ENCODE peak calls at places on chromosome 5, in six cellular contexts. K is endothelial cell, W is heart right ventricle, X is GM10248, R is omental fat pad, T is right atrium auricular region. B is an unnamed sample.
A peak's percentile ranks its signal among the peaks of the same experiment; 100 is the strongest.

GRCh38 chr5:98424681-98425454 is 348.6 kb upstream of the RGMB start:
- DNase-seq in K (no peak), R (no peak), T (no peak), X (no peak), W (peak; percentile 16), B (no peak)

GRCh38 chr5:88743231-88743879 is 139.6 kb downstream of the MEF2C start:
- DNase-seq in R (no peak), X (no peak), K (no peak), T (no peak), W (no peak), B (no peak)

GRCh38 chr5:88952344-88952743 is 69.4 kb upstream of the MEF2C start:
- DNase-seq in K (no peak), X (no peak), R (no peak), T (no peak), W (no peak), B (no peak)

GRCh38 chr5:169384661-169385060 is 83.7 kb upstream of the SLIT3 start:
- DNase-seq in X (no peak), T (no peak), W (no peak), R (no peak), K (no peak), B (no peak)

GRCh38 chr5:135332519-135333150 is 66.4 kb downstream of the MACROH2A1 start:
- DNase-seq in X (peak; percentile 70), T (no peak), R (no peak), K (no peak), W (no peak), B (peak; percentile 85)

GRCh38 chr5:176133289-176133870 is 104.8 kb upstream of the SIMC1 start:
- DNase-seq in R (no peak), W (no peak), X (no peak), K (no peak), T (no peak), B (no peak)

GRCh38 chr5:40406426-40407211 is 273.1 kb upstream of the PTGER4 start:
- DNase-seq in R (no peak), T (no peak), W (peak; percentile 6), K (no peak), X (no peak), B (no peak)

GRCh38 chr5:175415303-175415702 is 28.7 kb downstream of the DRD1 start:
- DNase-seq in K (no peak), T (no peak), W (no peak), R (no peak), X (no peak), B (no peak)

GRCh38 chr5:132384506-132384905 is 15.0 kb downstream of the SLC22A5 start:
- DNase-seq in X (no peak), W (no peak), T (no peak), K (no peak), R (no peak), B (no peak)

GRCh38 chr5:14753947-14754346 is 89.4 kb downstream of the OTULIN start:
- DNase-seq in R (no peak), X (no peak), K (no peak), W (peak; percentile 33), T (no peak), B (no peak)

GRCh38 chr5:116137544-116138378 is 52.9 kb downstream of the COMMD10 start:
- DNase-seq in R (no peak), W (peak; percentile 10), K (peak; percentile 9), X (peak; percentile 22), T (no peak), B (no peak)

GRCh38 chr5:164597293-164597900 is 1092.0 kb downstream of the MAT2B start:
- DNase-seq in X (peak; percentile 17), R (no peak), K (peak; percentile 18), W (no peak), T (no peak), B (no peak)

GRCh38 chr5:136079195-136079985 is 50.6 kb downstream of the TGFBI start:
- DNase-seq in T (no peak), R (no peak), K (peak; percentile 41), W (no peak), X (no peak), B (peak; percentile 57)

GRCh38 chr5:53476531-53477480 is 3.6 kb upstream of the FST start:
- DNase-seq in X (no peak), K (no peak), R (no peak), W (no peak), T (no peak), B (no peak)

GRCh38 chr5:148729182-148729581 is 74.9 kb upstream of the HTR4 start:
- DNase-seq in W (no peak), X (no peak), R (no peak), K (no peak), T (no peak), B (no peak)
- TF ChIP-seq CTCF in W (peak; percentile 31), X (no peak), R (no peak), K (no peak), T (peak; percentile 24), B (no peak)

DNA sequence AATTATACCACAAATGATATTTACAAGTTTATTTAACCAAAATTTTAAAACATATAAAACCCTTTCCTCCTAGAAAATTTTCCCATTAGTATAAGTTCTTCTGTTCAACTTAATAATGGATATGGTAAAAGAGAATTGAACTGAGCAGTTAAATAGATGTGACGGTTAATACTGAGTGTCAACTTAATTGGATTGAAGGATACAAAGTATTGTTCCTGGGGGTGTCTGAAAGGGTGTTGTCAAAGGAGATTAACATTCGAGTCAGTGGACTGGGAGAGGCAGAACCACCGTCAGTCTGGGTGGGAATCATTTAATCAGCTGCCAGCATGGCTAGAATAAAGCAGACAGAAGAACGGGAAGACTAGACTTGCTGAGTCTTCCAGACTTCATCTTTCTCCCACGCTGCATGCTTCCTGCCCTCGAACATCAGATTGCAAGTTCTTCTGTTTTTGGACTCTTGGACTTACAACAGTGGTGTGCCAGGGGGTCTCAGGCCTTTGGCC is 689.6 kb upstream of the CDH10 start:
- DNase-seq in X (no peak), T (no peak), R (no peak), W (no peak), K (no peak), B (no peak)
- TF ChIP-seq CTCF in X (no peak), T (no peak), R (no peak), W (no peak), K (no peak), B (no peak)

GRCh38 chr5:106894964-106895363 is 775.8 kb downstream of the EFNA5 start:
- DNase-seq in K (no peak), X (no peak), T (no peak), R (no peak), W (no peak), B (no peak)
- TF ChIP-seq CTCF in K (no peak), X (no peak), T (no peak), R (no peak), W (no peak), B (no peak)

GRCh38 chr5:78271766-78272165 is 22.7 kb downstream of the AP3B1 start:
- DNase-seq in K (no peak), W (no peak), X (no peak), R (no peak), T (no peak), B (no peak)

GRCh38 chr5:78265163-78265562 is 29.3 kb downstream of the AP3B1 start:
- DNase-seq in W (no peak), X (no peak), K (no peak), R (no peak), T (no peak), B (no peak)

GRCh38 chr5:78273436-78273835 is 21.1 kb downstream of the AP3B1 start:
- DNase-seq in X (no peak), W (no peak), K (no peak), R (no peak), T (no peak), B (no peak)

GRCh38 chr5:78268361-78268760 is 26.1 kb downstream of the AP3B1 start:
- DNase-seq in X (no peak), T (no peak), R (no peak), K (no peak), W (no peak), B (no peak)

DNA sequence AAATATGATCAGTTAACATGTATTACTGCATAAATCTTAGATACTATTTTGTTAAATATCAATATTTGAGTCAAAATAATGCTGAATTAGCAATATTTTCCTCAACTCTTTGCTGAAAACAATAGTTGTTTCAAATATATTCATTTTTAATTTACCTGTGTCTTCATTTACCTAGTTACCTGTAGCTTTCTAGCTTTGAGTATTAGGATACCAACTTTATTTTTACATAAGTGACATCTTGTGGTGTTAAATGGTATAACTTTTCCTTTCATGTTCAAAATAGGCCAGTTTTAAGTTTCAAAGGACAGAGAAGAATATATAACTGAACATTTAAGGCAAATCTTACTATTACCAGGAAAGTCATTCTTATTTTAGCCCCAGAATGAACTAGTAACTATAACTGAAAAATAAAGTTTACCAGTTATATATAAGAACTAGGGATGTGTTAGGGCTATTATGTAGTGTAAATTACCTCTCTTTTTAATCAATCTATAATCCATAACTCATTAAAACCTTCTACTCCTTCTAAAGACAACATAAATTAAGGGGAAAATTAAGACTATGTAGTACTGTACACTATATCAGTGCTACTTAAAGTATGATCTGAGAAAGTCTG is 25.3 kb downstream of the AP3B1 start:
- DNase-seq in R (no peak), T (no peak), X (peak; percentile 21), K (no peak), W (no peak), B (no peak)
- TF ChIP-seq CTCF in R (no peak), T (peak; percentile 32), X (peak; percentile 27), K (peak; percentile 77), W (peak; percentile 58), B (peak; percentile 41)

B was measured in D721Med.